ENCODE peak calls at places on chromosomes 7 and 10, in four cellular contexts. Y is SHP77, W is AG09309, M is T follicular helper cell. F is an unnamed sample.

GRCh38 chr7:112453505-112454171 is 3.4 kb downstream of the IFRD1 start:
- DNase-seq in M (no peak), Y (no peak), W (peak), F (no peak)

GRCh38 chr10:44873156-44873555 is 38.0 kb upstream of the TMEM72 start:
- DNase-seq in W (no peak), M (no peak), Y (no peak), F (no peak)

GRCh38 chr7:12467837-12468236 is 64.2 kb upstream of the VWDE start:
- DNase-seq in Y (no peak), M (no peak), W (no peak), F (no peak)

GRCh38 chr10:6406220-6407033 is 173.6 kb downstream of the PRKCQ start:
- DNase-seq in Y (peak), W (no peak), M (no peak), F (no peak)

GRCh38 chr10:47371629-47372485 is 12.2 kb downstream of the ZNF488 start:
- DNase-seq in M (no peak), Y (no peak), W (no peak), F (peak)

GRCh38 chr10:25026463-25026862 is 10.1 kb downstream of the THNSL1 start:
- DNase-seq in Y (no peak), W (no peak), M (no peak), F (no peak)

GRCh38 chr7:101163281-101164070 is 1.9 kb downstream of the VGF start:
- DNase-seq in Y (peak), W (no peak), M (no peak), F (no peak)

GRCh38 chr7:150745086-150745485 is 7.9 kb downstream of the GIMAP5 start:
- DNase-seq in M (no peak), W (no peak), Y (no peak), F (no peak)

GRCh38 chr7:89661876-89662275 is 492.4 kb upstream of the STEAP1 start:
- DNase-seq in W (no peak), M (no peak), Y (no peak), F (no peak)

GRCh38 chr10:125720002-125720382 is 483 bp downstream of the EDRF1 start:
- DNase-seq in Y (no peak), M (no peak), W (no peak), F (no peak)

GRCh38 chr10:124127965-124128810 is 34.8 kb upstream of the CHST15 start:
- DNase-seq in W (no peak), Y (no peak), M (no peak), F (no peak)

GRCh38 chr7:727104-727805 is at the start of gene PRKAR1B:
- DNase-seq in W (no peak), M (no peak), Y (peak), F (no peak)

GRCh38 chr10:35711615-35712411 is 69.7 kb upstream of the FZD8 start:
- DNase-seq in Y (no peak), W (no peak), M (no peak), F (no peak)

GRCh38 chr10:68202965-68203358 is 29.0 kb downstream of the ATOH7 start:
- DNase-seq in Y (no peak), W (peak), M (no peak), F (no peak)

GRCh38 chr7:44798649-44799275 is 2.3 kb downstream of the PPIA start:
- DNase-seq in M (no peak), W (no peak), Y (no peak), F (no peak)

GRCh38 chr7:5766321-5766761 is 15.1 kb downstream of the RNF216 start:
- DNase-seq in M (no peak), Y (no peak), W (no peak), F (no peak)

GRCh38 chr10:113027230-113027573 is 77.2 kb downstream of the TCF7L2 start:
- DNase-seq in Y (no peak), M (no peak), W (no peak), F (no peak)

GRCh38 chr7:23373151-23374004 is 74.2 kb downstream of the MALSU1 start:
- DNase-seq in M (peak), Y (peak), W (no peak), F (no peak)

GRCh38 chr10:8331387-8331786 is 276.9 kb downstream of the GATA3 start:
- DNase-seq in W (no peak), M (peak), Y (no peak), F (no peak)

GRCh38 chr10:133418289-133418993 is 6.0 kb downstream of the SPRN start:
- DNase-seq in Y (no peak), W (no peak), M (no peak), F (no peak)

GRCh38 chr7:131076032-131076431 is 251.6 kb upstream of the MKLN1 start:
- DNase-seq in W (no peak), Y (no peak), M (no peak), F (no peak)

GRCh38 chr7:41641006-41641714 is 61.7 kb downstream of the INHBA start:
- DNase-seq in W (no peak), Y (no peak), M (no peak), F (no peak)

GRCh38 chr7:44636041-44636580 is 29.7 kb downstream of the OGDH start:
- DNase-seq in W (no peak), Y (no peak), M (no peak), F (no peak)

GRCh38 chr7:66950763-66951162 is 29.7 kb downstream of the TMEM248 start:
- DNase-seq in Y (no peak), W (no peak), M (no peak), F (no peak)

GRCh38 chr10:125238682-125239081 is 78.3 kb upstream of the CTBP2 start:
- DNase-seq in Y (no peak), M (no peak), W (no peak), F (no peak)

GRCh38 chr7:143250822-143251221 is 12.4 kb upstream of the GSTK1 start:
- DNase-seq in M (no peak), W (no peak), Y (no peak), F (no peak)

GRCh38 chr7:140079121-140079536 is 16.4 kb upstream of the PARP12 start:
- DNase-seq in W (no peak), Y (peak), M (no peak), F (no peak)

GRCh38 chr10:26485150-26485941 is 47.2 kb downstream of the APBB1IP start:
- DNase-seq in W (no peak), M (no peak), Y (no peak), F (no peak)

GRCh38 chr10:16867556-16867955 is 50.3 kb upstream of the RSU1 start:
- DNase-seq in W (no peak), Y (no peak), M (no peak), F (no peak)